ENCODE peak calls at places on chromosomes 11 and 22, in six cellular contexts. D, I, Z, T, K and O are unnamed samples.

GRCh38 chr22:23767673-23768548 is at the start of gene CHCHD10:
- DNase-seq in Z (peak), D (no peak), T (peak), I (peak), K (peak), O (peak)

GRCh38 chr11:10941429-10941828 is 83.6 kb upstream of the ZBED5 start:
- DNase-seq in D (no peak), I (no peak), Z (no peak), T (no peak), K (no peak), O (no peak)

GRCh38 chr11:43497144-43497543 is 138.4 kb downstream of the TTC17 start:
- DNase-seq in K (peak), T (no peak), Z (no peak), D (no peak), I (no peak), O (no peak)

GRCh38 chr11:32852142-32852541 is 22.4 kb downstream of the PRRG4 start:
- DNase-seq in D (no peak), Z (peak), I (no peak), T (no peak), K (no peak), O (no peak)

GRCh38 chr22:20239063-20239950 is 28.8 kb downstream of the RTN4R start:
- DNase-seq in I (no peak), K (no peak), D (no peak), Z (peak), T (peak), O (no peak)

GRCh38 chr11:10233581-10233980 is 60.4 kb downstream of the SBF2 start:
- DNase-seq in T (no peak), Z (peak), D (no peak), I (no peak), K (no peak), O (peak)

GRCh38 chr11:71222318-71223080 is 29.9 kb downstream of the SHANK2 start:
- DNase-seq in T (no peak), I (no peak), Z (no peak), K (no peak), D (no peak), O (no peak)

GRCh38 chr11:112235750-112236390 is 9.6 kb downstream of the PTS start:
- DNase-seq in D (no peak), Z (no peak), K (no peak), T (no peak), I (no peak), O (no peak)

GRCh38 chr22:37739000-37739399 is 42.2 kb downstream of the TRIOBP start:
- DNase-seq in I (no peak), D (no peak), K (no peak), T (no peak), Z (peak), O (no peak)

GRCh38 chr11:4156571-4156970 is 62.0 kb downstream of the RRM1 start:
- DNase-seq in I (no peak), T (no peak), D (no peak), K (no peak), Z (no peak), O (no peak)

GRCh38 chr22:40451230-40451629 is 80.8 kb downstream of the SGSM3 start:
- DNase-seq in I (no peak), Z (no peak), D (no peak), T (no peak), K (no peak), O (no peak)

GRCh38 chr11:122803306-122803705 is 35.0 kb upstream of the CRTAM start:
- DNase-seq in D (no peak), Z (peak), T (no peak), K (no peak), I (no peak), O (no peak)

GRCh38 chr11:112831969-112832368 is 129.3 kb upstream of the NCAM1 start:
- DNase-seq in T (no peak), Z (no peak), K (no peak), I (no peak), D (no peak), O (no peak)

GRCh38 chr11:65714433-65714832 is 2.4 kb downstream of the KAT5 start:
- DNase-seq in T (no peak), K (no peak), Z (no peak), D (no peak), I (no peak), O (no peak)

GRCh38 chr11:15158351-15159015 is 43.8 kb downstream of the INSC start:
- DNase-seq in T (no peak), I (no peak), K (no peak), Z (peak), D (no peak), O (no peak)

GRCh38 chr11:92449780-92450179 is 225.2 kb downstream of the FAT3 start:
- DNase-seq in T (no peak), D (no peak), Z (no peak), K (no peak), I (no peak), O (no peak)

GRCh38 chr11:127806486-127806885 is 780.9 kb downstream of the ETS1 start:
- DNase-seq in T (no peak), D (no peak), I (no peak), Z (no peak), K (no peak), O (no peak)

GRCh38 chr11:5809122-5809519 is 397 bp downstream of the OR52N2 start:
- DNase-seq in D (no peak), I (no peak), Z (no peak), K (no peak), T (no peak), O (no peak)

GRCh38 chr22:34475886-34476285 is 555.6 kb upstream of the LARGE1 start:
- DNase-seq in K (no peak), T (no peak), D (no peak), I (no peak), Z (no peak), O (no peak)

GRCh38 chr11:64297722-64298358 is 2.3 kb upstream of the CATSPERZ start:
- DNase-seq in K (no peak), I (no peak), T (no peak), Z (no peak), D (no peak), O (no peak)

GRCh38 chr22:38403806-38404205 is 51.2 kb downstream of the KCNJ4 start:
- DNase-seq in I (no peak), Z (no peak), K (no peak), D (no peak), T (no peak), O (no peak)

GRCh38 chr11:65225284-65226102 is 36.3 kb upstream of the POLA2 start:
- DNase-seq in Z (peak), I (no peak), T (peak), K (peak), D (no peak), O (peak)

GRCh38 chr11:115974703-115975102 is 470.5 kb upstream of the CADM1 start:
- DNase-seq in T (no peak), Z (no peak), D (no peak), I (no peak), K (no peak), O (no peak)

GRCh38 chr11:69603163-69603836 is 37.7 kb upstream of the CCND1 start:
- DNase-seq in K (no peak), D (no peak), Z (no peak), I (no peak), T (no peak), O (no peak)

GRCh38 chr11:61333638-61334433 is 808 bp downstream of the TKFC start:
- DNase-seq in T (no peak), K (no peak), Z (no peak), D (no peak), I (no peak), O (peak)
- TF ChIP-seq SMC3 in T (no peak), K (no peak), Z (no peak), D (no peak), I (no peak), O (no peak)

GRCh38 chr11:62908468-62909072 is 12.6 kb downstream of the CHRM1 start:
- DNase-seq in Z (no peak), I (no peak), D (no peak), K (no peak), T (no peak), O (no peak)

GRCh38 chr11:62909107-62909894 is 11.9 kb downstream of the CHRM1 start:
- DNase-seq in Z (peak), K (peak), I (peak), T (peak), D (no peak), O (peak)

GRCh38 chr11:62912268-62912667 is 8.9 kb downstream of the CHRM1 start:
- DNase-seq in Z (no peak), I (no peak), K (no peak), T (no peak), D (no peak), O (no peak)

GRCh38 chr11:62910141-62910882 is 10.9 kb downstream of the CHRM1 start:
- DNase-seq in Z (no peak), D (no peak), K (no peak), T (no peak), I (no peak), O (no peak)

DNA sequence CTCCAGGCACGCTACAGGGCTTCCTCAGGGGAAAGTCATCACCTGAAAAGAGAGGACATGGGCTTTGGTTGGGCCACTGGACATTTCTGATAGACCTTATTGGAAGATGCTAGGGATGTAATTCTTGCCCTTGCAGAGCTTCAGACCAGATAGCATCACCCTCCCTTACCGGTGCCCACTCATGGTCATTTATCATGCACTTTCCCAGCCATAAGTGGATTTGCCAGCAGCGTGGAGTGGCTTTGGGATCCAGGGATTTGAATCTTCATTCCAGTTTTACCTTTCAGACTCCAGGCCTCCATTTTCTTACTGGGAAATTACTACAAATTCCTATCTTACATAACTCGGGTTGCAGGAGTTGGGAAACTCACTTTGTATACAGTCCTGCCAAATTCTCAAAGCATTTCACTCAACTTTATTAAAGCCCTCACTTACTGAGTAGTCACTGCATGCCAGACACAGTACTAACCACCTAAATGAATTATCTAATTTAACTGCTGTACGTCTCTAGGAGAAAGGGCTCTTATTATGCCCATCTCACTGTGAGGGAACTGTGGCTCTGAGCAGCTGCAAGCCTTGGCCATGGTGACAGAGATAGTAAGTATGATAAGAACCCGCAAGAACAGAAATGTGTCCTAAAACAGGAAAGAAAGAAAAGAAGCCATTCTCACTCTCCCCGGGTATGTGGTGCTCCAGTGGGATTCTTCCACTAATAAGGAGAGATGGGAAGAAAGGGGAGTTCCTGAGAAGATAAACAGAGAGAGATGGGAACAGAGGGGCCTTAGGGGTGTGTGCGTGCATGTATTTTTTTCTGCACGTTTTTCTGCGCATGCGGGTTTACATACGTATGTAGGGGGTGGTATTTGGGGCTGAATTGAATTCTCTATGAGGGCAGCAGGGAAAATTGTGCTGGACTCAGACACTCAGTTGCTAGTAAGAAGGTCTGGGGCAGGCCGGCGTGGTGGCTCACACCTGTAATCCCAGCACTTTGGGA is 9.7 kb downstream of the CHRM1 start:
- DNase-seq in Z (no peak), K (no peak), D (no peak), T (no peak), I (no peak), O (peak)
- TF ChIP-seq SMC3 in Z (no peak), K (no peak), D (no peak), T (no peak), I (no peak), O (no peak)

GRCh38 chr11:46120361-46120710 is 918 bp downstream of the PHF21A start:
- DNase-seq in K (no peak), Z (no peak), D (no peak), T (peak), I (peak), O (no peak)

GRCh38 chr11:46119053-46119351 is 2.3 kb downstream of the PHF21A start:
- DNase-seq in I (no peak), D (no peak), T (no peak), K (no peak), Z (no peak), O (no peak)

GRCh38 chr11:46117842-46118241 is 3.4 kb downstream of the PHF21A start:
- DNase-seq in Z (no peak), I (no peak), T (no peak), D (no peak), K (no peak), O (no peak)

GRCh38 chr11:46120711-46121327 is 435 bp downstream of the PHF21A start:
- DNase-seq in D (no peak), K (peak), I (peak), Z (peak), T (peak), O (peak)

DNA sequence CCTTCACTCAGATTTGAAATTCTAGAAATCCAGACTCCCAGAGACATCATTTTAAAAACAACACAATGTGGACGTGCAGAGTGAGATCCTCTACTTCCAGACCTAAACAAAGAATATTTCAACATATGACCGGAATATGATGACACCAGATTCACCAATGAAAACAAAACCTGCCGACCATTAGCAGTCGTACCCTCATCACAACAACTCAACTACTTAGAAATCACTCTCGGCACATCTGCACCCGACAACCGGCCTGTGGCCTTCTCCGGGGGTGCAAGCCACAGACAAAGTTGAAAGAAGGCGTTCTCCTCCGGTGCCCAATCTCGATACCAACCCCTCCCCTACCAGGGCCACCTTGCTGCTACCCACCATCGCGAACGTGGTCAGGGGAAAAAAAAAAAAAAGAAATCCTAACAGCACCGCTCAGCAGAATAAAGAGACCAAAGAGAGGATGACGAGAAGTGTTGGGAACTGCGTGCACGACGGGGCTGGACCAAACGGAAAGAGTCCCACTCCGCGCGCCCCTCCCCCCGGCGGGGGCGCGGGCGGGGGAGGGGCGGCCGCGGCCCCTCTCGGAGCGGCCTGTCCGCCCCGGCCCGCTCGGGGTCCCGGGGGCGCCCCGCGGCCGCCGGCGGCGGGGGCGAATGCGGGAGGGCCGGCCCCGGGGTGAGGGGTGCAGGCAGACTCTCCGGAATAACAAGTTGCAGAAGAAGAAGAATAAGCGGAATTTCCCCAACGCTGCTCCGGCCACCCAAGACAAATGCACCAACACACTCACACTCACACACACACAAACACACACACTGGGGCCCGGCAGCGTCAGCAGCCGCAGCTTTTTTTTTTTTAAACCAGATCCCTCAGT is 1.7 kb downstream of the PHF21A start:
- DNase-seq in Z (peak), T (peak), I (no peak), D (no peak), K (peak), O (peak)
- TF ChIP-seq SMC3 in Z (no peak), T (no peak), I (no peak), D (no peak), K (no peak), O (no peak)

GRCh38 chr22:41762980-41763779 is 37.3 kb upstream of the CCDC134 start:
- DNase-seq in D (no peak), K (peak), T (peak), I (no peak), Z (no peak), O (no peak)
- TF ChIP-seq SMC3 in D (peak), K (peak), T (no peak), I (no peak), Z (no peak), O (no peak)